ENCODE peak calls at places on chromosomes 11 and 22, in ten cellular contexts. One of them, this sample, is unnamed.

GRCh38 chr22:41526802-41527799 is 17.2 kb downstream of the POLR3H start:
- DNase-seq in NB4: peak
- DNase-seq in iPS-NIHi11: peak
- DNase-seq in GM23248: peak
- DNase-seq in Ammon's horn: no peak
- DNase-seq in fibroblast of villous mesenchyme: peak
- DNase-seq in left colon: peak
- DNase-seq in putamen: peak
- DNase-seq in astrocyte of the cerebellum: no peak
- DNase-seq in choroid plexus epithelial cell: peak
- DNase-seq in this sample: peak

GRCh38 chr11:78109011-78109685 is 29.5 kb upstream of the NDUFC2 start:
- DNase-seq in NB4: no peak
- DNase-seq in iPS-NIHi11: no peak
- DNase-seq in GM23248: no peak
- DNase-seq in Ammon's horn: peak
- DNase-seq in fibroblast of villous mesenchyme: peak
- DNase-seq in left colon: no peak
- DNase-seq in putamen: no peak
- DNase-seq in astrocyte of the cerebellum: no peak
- DNase-seq in choroid plexus epithelial cell: no peak
- DNase-seq in this sample: no peak

GRCh38 chr11:33751878-33752277 is 15.7 kb upstream of the CD59 start:
- DNase-seq in NB4: no peak
- DNase-seq in iPS-NIHi11: no peak
- DNase-seq in GM23248: no peak
- DNase-seq in Ammon's horn: no peak
- DNase-seq in fibroblast of villous mesenchyme: no peak
- DNase-seq in left colon: no peak
- DNase-seq in putamen: no peak
- DNase-seq in astrocyte of the cerebellum: no peak
- DNase-seq in choroid plexus epithelial cell: no peak
- DNase-seq in this sample: no peak

GRCh38 chr11:114076974-114077373 is 17.5 kb downstream of the ZBTB16 start:
- DNase-seq in NB4: no peak
- DNase-seq in iPS-NIHi11: no peak
- DNase-seq in GM23248: no peak
- DNase-seq in Ammon's horn: no peak
- DNase-seq in fibroblast of villous mesenchyme: no peak
- DNase-seq in left colon: no peak
- DNase-seq in putamen: no peak
- DNase-seq in astrocyte of the cerebellum: no peak
- DNase-seq in choroid plexus epithelial cell: no peak
- DNase-seq in this sample: no peak

GRCh38 chr22:46984751-46985506 is 222.5 kb downstream of the TBC1D22A start:
- DNase-seq in NB4: no peak
- DNase-seq in iPS-NIHi11: no peak
- DNase-seq in GM23248: peak
- DNase-seq in Ammon's horn: no peak
- DNase-seq in fibroblast of villous mesenchyme: peak
- DNase-seq in left colon: no peak
- DNase-seq in putamen: no peak
- DNase-seq in astrocyte of the cerebellum: peak
- DNase-seq in choroid plexus epithelial cell: peak
- DNase-seq in this sample: peak

GRCh38 chr22:39925273-39925672 is 24.4 kb downstream of the GRAP2 start:
- DNase-seq in NB4: no peak
- DNase-seq in iPS-NIHi11: no peak
- DNase-seq in GM23248: no peak
- DNase-seq in Ammon's horn: no peak
- DNase-seq in fibroblast of villous mesenchyme: no peak
- DNase-seq in left colon: no peak
- DNase-seq in putamen: no peak
- DNase-seq in astrocyte of the cerebellum: no peak
- DNase-seq in choroid plexus epithelial cell: no peak
- DNase-seq in this sample: no peak

GRCh38 chr11:61963282-61964057 is 4.0 kb downstream of the FTH1 start:
- DNase-seq in NB4: peak
- DNase-seq in iPS-NIHi11: no peak
- DNase-seq in GM23248: peak
- DNase-seq in Ammon's horn: peak
- DNase-seq in fibroblast of villous mesenchyme: peak
- DNase-seq in left colon: no peak
- DNase-seq in putamen: no peak
- DNase-seq in astrocyte of the cerebellum: no peak
- DNase-seq in choroid plexus epithelial cell: peak
- DNase-seq in this sample: no peak

GRCh38 chr22:29660021-29660420 is 56.6 kb downstream of the NF2 start:
- DNase-seq in NB4: no peak
- DNase-seq in iPS-NIHi11: no peak
- DNase-seq in GM23248: no peak
- DNase-seq in Ammon's horn: no peak
- DNase-seq in fibroblast of villous mesenchyme: no peak
- DNase-seq in left colon: no peak
- DNase-seq in putamen: no peak
- DNase-seq in astrocyte of the cerebellum: no peak
- DNase-seq in choroid plexus epithelial cell: no peak
- DNase-seq in this sample: no peak

GRCh38 chr22:19960491-19961200 is 19.0 kb upstream of the TXNRD2 start:
- DNase-seq in NB4: no peak
- DNase-seq in iPS-NIHi11: no peak
- DNase-seq in GM23248: no peak
- DNase-seq in Ammon's horn: no peak
- DNase-seq in fibroblast of villous mesenchyme: no peak
- DNase-seq in left colon: no peak
- DNase-seq in putamen: no peak
- DNase-seq in astrocyte of the cerebellum: no peak
- DNase-seq in choroid plexus epithelial cell: no peak
- DNase-seq in this sample: no peak

GRCh38 chr11:124618863-124619262 is 3.8 kb upstream of the TBRG1 start:
- DNase-seq in NB4: no peak
- DNase-seq in iPS-NIHi11: no peak
- DNase-seq in GM23248: no peak
- DNase-seq in Ammon's horn: no peak
- DNase-seq in fibroblast of villous mesenchyme: no peak
- DNase-seq in left colon: no peak
- DNase-seq in putamen: no peak
- DNase-seq in astrocyte of the cerebellum: no peak
- DNase-seq in choroid plexus epithelial cell: no peak
- DNase-seq in this sample: no peak

GRCh38 chr11:34793666-34794065 is 122.5 kb downstream of the APIP start:
- DNase-seq in NB4: no peak
- DNase-seq in iPS-NIHi11: no peak
- DNase-seq in GM23248: no peak
- DNase-seq in Ammon's horn: no peak
- DNase-seq in fibroblast of villous mesenchyme: no peak
- DNase-seq in left colon: no peak
- DNase-seq in putamen: no peak
- DNase-seq in astrocyte of the cerebellum: no peak
- DNase-seq in choroid plexus epithelial cell: no peak
- DNase-seq in this sample: no peak

GRCh38 chr22:16586170-16586569 is 6.4 kb downstream of the CCT8L2 start:
- DNase-seq in NB4: no peak
- DNase-seq in iPS-NIHi11: no peak
- DNase-seq in GM23248: no peak
- DNase-seq in Ammon's horn: no peak
- DNase-seq in fibroblast of villous mesenchyme: no peak
- DNase-seq in left colon: no peak
- DNase-seq in putamen: no peak
- DNase-seq in astrocyte of the cerebellum: no peak
- DNase-seq in choroid plexus epithelial cell: no peak
- DNase-seq in this sample: no peak

GRCh38 chr11:9600651-9601040 is 27.2 kb downstream of the WEE1 start:
- DNase-seq in NB4: no peak
- DNase-seq in iPS-NIHi11: no peak
- DNase-seq in GM23248: peak
- DNase-seq in Ammon's horn: no peak
- DNase-seq in fibroblast of villous mesenchyme: no peak
- DNase-seq in left colon: no peak
- DNase-seq in putamen: no peak
- DNase-seq in astrocyte of the cerebellum: no peak
- DNase-seq in choroid plexus epithelial cell: no peak
- DNase-seq in this sample: no peak